ENCODE peak calls at places on chromosome 3, in six cellular contexts. One of them, this sample, is unnamed.

GRCh38 chr3:53147903-53148400 is 13.1 kb upstream of the PRKCD start:
- DNase-seq in NCI-H748 treated with DMSO at 0.1 percent for 48 hours: no peak
- DNase-seq in H54: no peak
- DNase-seq in stimulated activated CD8-positive, alpha-beta memory T cell treated with anti-CD3 and anti-CD28 coated beads, Interleukin-15, amount 100 ng/mL, for 4 hours: no peak
- DNase-seq in GDM1: no peak
- DNase-seq in GM12891: no peak
- DNase-seq in this sample: no peak

GRCh38 chr3:21920431-21920830 is 169.4 kb upstream of the ZNF385D start:
- DNase-seq in NCI-H748 treated with DMSO at 0.1 percent for 48 hours: no peak
- DNase-seq in H54: no peak
- DNase-seq in stimulated activated CD8-positive, alpha-beta memory T cell treated with anti-CD3 and anti-CD28 coated beads, Interleukin-15, amount 100 ng/mL, for 4 hours: no peak
- DNase-seq in GDM1: no peak
- DNase-seq in GM12891: no peak
- DNase-seq in this sample: no peak

GRCh38 chr3:192883512-192883911 is 34.1 kb downstream of the MB21D2 start:
- DNase-seq in NCI-H748 treated with DMSO at 0.1 percent for 48 hours: no peak
- DNase-seq in H54: no peak
- DNase-seq in stimulated activated CD8-positive, alpha-beta memory T cell treated with anti-CD3 and anti-CD28 coated beads, Interleukin-15, amount 100 ng/mL, for 4 hours: no peak
- DNase-seq in GDM1: no peak
- DNase-seq in GM12891: no peak
- DNase-seq in this sample: no peak

GRCh38 chr3:16768956-16769355 is 115.8 kb upstream of the PLCL2 start:
- DNase-seq in NCI-H748 treated with DMSO at 0.1 percent for 48 hours: no peak
- DNase-seq in H54: no peak
- DNase-seq in stimulated activated CD8-positive, alpha-beta memory T cell treated with anti-CD3 and anti-CD28 coated beads, Interleukin-15, amount 100 ng/mL, for 4 hours: no peak
- DNase-seq in GDM1: no peak
- DNase-seq in GM12891: no peak
- DNase-seq in this sample: no peak

GRCh38 chr3:30511524-30512278 is 94.7 kb upstream of the TGFBR2 start:
- DNase-seq in NCI-H748 treated with DMSO at 0.1 percent for 48 hours: no peak
- DNase-seq in H54: peak
- DNase-seq in stimulated activated CD8-positive, alpha-beta memory T cell treated with anti-CD3 and anti-CD28 coated beads, Interleukin-15, amount 100 ng/mL, for 4 hours: no peak
- DNase-seq in GDM1: no peak
- DNase-seq in GM12891: no peak
- DNase-seq in this sample: no peak

GRCh38 chr3:64272271-64272670 is 47.0 kb upstream of the PRICKLE2 start:
- DNase-seq in NCI-H748 treated with DMSO at 0.1 percent for 48 hours: no peak
- DNase-seq in H54: no peak
- DNase-seq in stimulated activated CD8-positive, alpha-beta memory T cell treated with anti-CD3 and anti-CD28 coated beads, Interleukin-15, amount 100 ng/mL, for 4 hours: no peak
- DNase-seq in GDM1: no peak
- DNase-seq in GM12891: no peak
- DNase-seq in this sample: no peak

GRCh38 chr3:24713516-24713915 is 218.9 kb upstream of the THRB start:
- DNase-seq in NCI-H748 treated with DMSO at 0.1 percent for 48 hours: no peak
- DNase-seq in H54: no peak
- DNase-seq in stimulated activated CD8-positive, alpha-beta memory T cell treated with anti-CD3 and anti-CD28 coated beads, Interleukin-15, amount 100 ng/mL, for 4 hours: no peak
- DNase-seq in GDM1: no peak
- DNase-seq in GM12891: no peak
- DNase-seq in this sample: no peak

GRCh38 chr3:109131276-109131675 is 5.2 kb upstream of the C3orf85 start:
- DNase-seq in NCI-H748 treated with DMSO at 0.1 percent for 48 hours: no peak
- DNase-seq in H54: no peak
- DNase-seq in stimulated activated CD8-positive, alpha-beta memory T cell treated with anti-CD3 and anti-CD28 coated beads, Interleukin-15, amount 100 ng/mL, for 4 hours: no peak
- DNase-seq in GDM1: no peak
- DNase-seq in GM12891: no peak
- DNase-seq in this sample: no peak

GRCh38 chr3:129278439-129278969 is at the start of gene HMCES:
- DNase-seq in NCI-H748 treated with DMSO at 0.1 percent for 48 hours: peak
- DNase-seq in H54: peak
- DNase-seq in stimulated activated CD8-positive, alpha-beta memory T cell treated with anti-CD3 and anti-CD28 coated beads, Interleukin-15, amount 100 ng/mL, for 4 hours: peak
- DNase-seq in GDM1: peak
- DNase-seq in GM12891: peak
- DNase-seq in this sample: peak

GRCh38 chr3:31041161-31041978 is 146.9 kb upstream of the GADL1 start:
- DNase-seq in NCI-H748 treated with DMSO at 0.1 percent for 48 hours: no peak
- DNase-seq in H54: peak
- DNase-seq in stimulated activated CD8-positive, alpha-beta memory T cell treated with anti-CD3 and anti-CD28 coated beads, Interleukin-15, amount 100 ng/mL, for 4 hours: no peak
- DNase-seq in GDM1: no peak
- DNase-seq in GM12891: no peak
- DNase-seq in this sample: no peak

GRCh38 chr3:10609134-10609533 is 103.7 kb upstream of the ATP2B2 start:
- DNase-seq in NCI-H748 treated with DMSO at 0.1 percent for 48 hours: no peak
- DNase-seq in H54: no peak
- DNase-seq in stimulated activated CD8-positive, alpha-beta memory T cell treated with anti-CD3 and anti-CD28 coated beads, Interleukin-15, amount 100 ng/mL, for 4 hours: no peak
- DNase-seq in GDM1: no peak
- DNase-seq in GM12891: no peak
- DNase-seq in this sample: no peak

GRCh38 chr3:184368804-184369183 is 7.3 kb downstream of the POLR2H start:
- DNase-seq in NCI-H748 treated with DMSO at 0.1 percent for 48 hours: no peak
- DNase-seq in H54: peak
- DNase-seq in stimulated activated CD8-positive, alpha-beta memory T cell treated with anti-CD3 and anti-CD28 coated beads, Interleukin-15, amount 100 ng/mL, for 4 hours: no peak
- DNase-seq in GDM1: no peak
- DNase-seq in GM12891: no peak
- DNase-seq in this sample: no peak

GRCh38 chr3:33377489-33377888 is 62.7 kb downstream of the UBP1 start:
- DNase-seq in NCI-H748 treated with DMSO at 0.1 percent for 48 hours: no peak
- DNase-seq in H54: no peak
- DNase-seq in stimulated activated CD8-positive, alpha-beta memory T cell treated with anti-CD3 and anti-CD28 coated beads, Interleukin-15, amount 100 ng/mL, for 4 hours: no peak
- DNase-seq in GDM1: no peak
- DNase-seq in GM12891: no peak
- DNase-seq in this sample: no peak

GRCh38 chr3:147793841-147794240 is 384.7 kb downstream of the ZIC1 start:
- DNase-seq in NCI-H748 treated with DMSO at 0.1 percent for 48 hours: no peak
- DNase-seq in H54: no peak
- DNase-seq in stimulated activated CD8-positive, alpha-beta memory T cell treated with anti-CD3 and anti-CD28 coated beads, Interleukin-15, amount 100 ng/mL, for 4 hours: no peak
- DNase-seq in GDM1: no peak
- DNase-seq in GM12891: no peak
- DNase-seq in this sample: no peak

GRCh38 chr3:171835613-171836012 is 7.5 kb upstream of the TMEM212 start:
- DNase-seq in NCI-H748 treated with DMSO at 0.1 percent for 48 hours: no peak
- DNase-seq in H54: no peak
- DNase-seq in stimulated activated CD8-positive, alpha-beta memory T cell treated with anti-CD3 and anti-CD28 coated beads, Interleukin-15, amount 100 ng/mL, for 4 hours: no peak
- DNase-seq in GDM1: no peak
- DNase-seq in GM12891: no peak
- DNase-seq in this sample: no peak

GRCh38 chr3:30518201-30518864 is 88.1 kb upstream of the TGFBR2 start:
- DNase-seq in NCI-H748 treated with DMSO at 0.1 percent for 48 hours: no peak
- DNase-seq in H54: no peak
- DNase-seq in stimulated activated CD8-positive, alpha-beta memory T cell treated with anti-CD3 and anti-CD28 coated beads, Interleukin-15, amount 100 ng/mL, for 4 hours: no peak
- DNase-seq in GDM1: no peak
- DNase-seq in GM12891: no peak
- DNase-seq in this sample: no peak

GRCh38 chr3:63069780-63070540 is 194.7 kb upstream of the CADPS start:
- DNase-seq in NCI-H748 treated with DMSO at 0.1 percent for 48 hours: no peak
- DNase-seq in H54: no peak
- DNase-seq in stimulated activated CD8-positive, alpha-beta memory T cell treated with anti-CD3 and anti-CD28 coated beads, Interleukin-15, amount 100 ng/mL, for 4 hours: no peak
- DNase-seq in GDM1: no peak
- DNase-seq in GM12891: no peak
- DNase-seq in this sample: no peak

This sample was measured in cortex of kidney.